ENCODE peak calls at places on chromosomes 12 and 14, in six cellular contexts. One of them, this sample, is unnamed.

GRCh38 chr14:78403278-78403815 is 233.2 kb downstream of the NRXN3 start:
- DNase-seq in SK-N-SH: no peak
- DNase-seq in GM12878: peak
- DNase-seq in GM12892: no peak
- DNase-seq in K562: no peak
- DNase-seq in HepG2: no peak
- DNase-seq in this sample: no peak

GRCh38 chr12:38886064-38886463 is 19.3 kb downstream of the CPNE8 start:
- DNase-seq in SK-N-SH: no peak
- DNase-seq in HepG2: peak
- DNase-seq in GM12878: no peak
- DNase-seq in GM12892: no peak
- DNase-seq in K562: peak
- DNase-seq in this sample: no peak

GRCh38 chr14:64706552-64707193 is 2.4 kb downstream of the PLEKHG3 start:
- DNase-seq in K562: no peak
- DNase-seq in GM12878: no peak
- DNase-seq in SK-N-SH: peak
- DNase-seq in GM12892: no peak
- DNase-seq in HepG2: peak
- DNase-seq in this sample: no peak

GRCh38 chr12:26807292-26807691 is 25.7 kb downstream of the ITPR2 start:
- DNase-seq in GM12892: no peak
- DNase-seq in K562: no peak
- DNase-seq in SK-N-SH: no peak
- DNase-seq in GM12878: no peak
- DNase-seq in HepG2: no peak
- DNase-seq in this sample: no peak

GRCh38 chr12:7915911-7916403 is 20.0 kb downstream of the SLC2A3 start:
- DNase-seq in HepG2: no peak
- DNase-seq in K562: no peak
- DNase-seq in GM12878: no peak
- DNase-seq in SK-N-SH: peak
- DNase-seq in GM12892: no peak
- DNase-seq in this sample: no peak

GRCh38 chr14:56002876-56003625 is 115.2 kb upstream of the PELI2 start:
- DNase-seq in GM12892: no peak
- DNase-seq in HepG2: no peak
- DNase-seq in SK-N-SH: no peak
- DNase-seq in GM12878: peak
- DNase-seq in K562: no peak
- DNase-seq in this sample: no peak

GRCh38 chr12:69278814-69279782 is 39.7 kb downstream of the CPSF6 start:
- DNase-seq in HepG2: no peak
- DNase-seq in K562: no peak
- DNase-seq in SK-N-SH: no peak
- DNase-seq in GM12892: no peak
- DNase-seq in GM12878: no peak
- DNase-seq in this sample: no peak

GRCh38 chr12:113040722-113041168 is 15.8 kb upstream of the DTX1 start:
- DNase-seq in GM12878: no peak
- DNase-seq in K562: no peak
- DNase-seq in GM12892: no peak
- DNase-seq in SK-N-SH: no peak
- DNase-seq in HepG2: peak
- DNase-seq in this sample: no peak

GRCh38 chr12:39426636-39427245 is 16.2 kb downstream of the KIF21A start:
- DNase-seq in HepG2: no peak
- DNase-seq in SK-N-SH: no peak
- DNase-seq in GM12892: no peak
- DNase-seq in GM12878: no peak
- DNase-seq in K562: no peak
- DNase-seq in this sample: no peak

GRCh38 chr14:67018720-67019119 is 170.5 kb upstream of the GARIN2 start:
- DNase-seq in SK-N-SH: no peak
- DNase-seq in K562: no peak
- DNase-seq in HepG2: no peak
- DNase-seq in GM12878: peak
- DNase-seq in GM12892: no peak
- DNase-seq in this sample: no peak

GRCh38 chr12:51792417-51792816 is 56.1 kb downstream of the FIGNL2 start:
- DNase-seq in K562: no peak
- DNase-seq in SK-N-SH: no peak
- DNase-seq in HepG2: no peak
- DNase-seq in GM12892: no peak
- DNase-seq in GM12878: no peak
- DNase-seq in this sample: no peak

GRCh38 chr14:99347561-99347960 is 75.6 kb upstream of the BCL11B start:
- DNase-seq in SK-N-SH: no peak
- DNase-seq in HepG2: no peak
- DNase-seq in GM12892: no peak
- DNase-seq in GM12878: no peak
- DNase-seq in K562: no peak
- DNase-seq in this sample: no peak

GRCh38 chr14:23056956-23057756 is at the start of gene CDH24:
- DNase-seq in K562: peak
- DNase-seq in SK-N-SH: peak
- DNase-seq in HepG2: no peak
- DNase-seq in GM12892: peak
- DNase-seq in GM12878: no peak
- DNase-seq in this sample: peak

GRCh38 chr12:93167841-93168492 is 209.8 kb upstream of the NUDT4 start:
- DNase-seq in GM12878: peak
- DNase-seq in K562: no peak
- DNase-seq in GM12892: no peak
- DNase-seq in SK-N-SH: no peak
- DNase-seq in HepG2: peak
- DNase-seq in this sample: no peak

GRCh38 chr14:102663031-102663430 is 70.6 kb downstream of the RCOR1 start:
- DNase-seq in K562: no peak
- DNase-seq in HepG2: no peak
- DNase-seq in GM12892: no peak
- DNase-seq in SK-N-SH: no peak
- DNase-seq in GM12878: no peak
- DNase-seq in this sample: no peak

GRCh38 chr12:127233016-127233415 is 1034.0 kb upstream of the TMEM132C start:
- DNase-seq in K562: no peak
- DNase-seq in SK-N-SH: no peak
- DNase-seq in GM12878: no peak
- DNase-seq in HepG2: no peak
- DNase-seq in GM12892: no peak
- DNase-seq in this sample: no peak

GRCh38 chr12:100184549-100184948 is 16.1 kb upstream of the ACTR6 start:
- DNase-seq in K562: no peak
- DNase-seq in HepG2: peak
- DNase-seq in GM12892: no peak
- DNase-seq in GM12878: no peak
- DNase-seq in SK-N-SH: no peak
- DNase-seq in this sample: no peak

GRCh38 chr12:4849024-4849594 is 60.6 kb upstream of the KCNA1 start:
- DNase-seq in HepG2: peak
- DNase-seq in GM12878: no peak
- DNase-seq in SK-N-SH: peak
- DNase-seq in K562: peak
- DNase-seq in GM12892: no peak
- DNase-seq in this sample: no peak

GRCh38 chr12:108360487-108360886 is 21.4 kb upstream of the CMKLR1 start:
- DNase-seq in SK-N-SH: no peak
- DNase-seq in HepG2: no peak
- DNase-seq in GM12878: peak
- DNase-seq in GM12892: no peak
- DNase-seq in K562: no peak
- DNase-seq in this sample: peak

GRCh38 chr12:16310934-16311333 is 33.4 kb upstream of the SLC15A5 start:
- DNase-seq in SK-N-SH: no peak
- DNase-seq in GM12892: no peak
- DNase-seq in HepG2: no peak
- DNase-seq in GM12878: no peak
- DNase-seq in K562: no peak
- DNase-seq in this sample: no peak

GRCh38 chr12:132402831-132403416 is 73.5 kb upstream of the GALNT9 start:
- DNase-seq in SK-N-SH: no peak
- DNase-seq in GM12892: no peak
- DNase-seq in GM12878: no peak
- DNase-seq in K562: no peak
- DNase-seq in HepG2: no peak
- DNase-seq in this sample: no peak

GRCh38 chr12:63997198-63997597 is 152.7 kb downstream of the SRGAP1 start:
- DNase-seq in GM12892: no peak
- DNase-seq in HepG2: no peak
- DNase-seq in K562: no peak
- DNase-seq in GM12878: no peak
- DNase-seq in SK-N-SH: no peak
- DNase-seq in this sample: no peak

GRCh38 chr14:106417224-106418049 is 891.1 kb downstream of the TMEM121 start:
- DNase-seq in SK-N-SH: peak
- DNase-seq in HepG2: peak
- DNase-seq in GM12878: peak
- DNase-seq in GM12892: peak
- DNase-seq in K562: peak
- DNase-seq in this sample: peak

GRCh38 chr14:88482524-88482923 is 72.3 kb downstream of the PTPN21 start:
- DNase-seq in K562: no peak
- DNase-seq in GM12878: no peak
- DNase-seq in GM12892: no peak
- DNase-seq in SK-N-SH: no peak
- DNase-seq in HepG2: no peak
- DNase-seq in this sample: no peak

GRCh38 chr12:47276253-47277070 is 196.7 kb upstream of the AMIGO2 start:
- DNase-seq in GM12878: peak
- DNase-seq in SK-N-SH: no peak
- DNase-seq in HepG2: peak
- DNase-seq in GM12892: peak
- DNase-seq in K562: peak
- DNase-seq in this sample: peak

DNA sequence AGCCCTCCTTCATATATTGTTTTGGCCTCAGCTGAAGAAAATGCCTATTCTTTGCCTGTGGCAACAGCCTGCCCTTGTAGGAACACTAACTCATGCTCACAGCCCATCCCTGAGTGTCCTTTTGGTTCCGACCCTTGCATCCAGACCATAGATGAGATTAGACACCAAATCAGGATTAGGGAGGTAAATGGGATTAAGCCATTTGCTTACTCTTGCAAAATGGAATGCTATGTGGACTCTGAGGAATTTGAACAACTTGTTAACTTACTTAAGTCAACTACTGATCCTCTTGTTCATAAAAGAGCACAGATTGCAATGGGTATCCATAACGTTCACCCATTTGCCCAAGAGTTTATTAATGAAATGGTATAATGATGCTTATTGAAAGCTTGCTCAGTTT is 27.3 kb downstream of the TSHR start:
- DNase-seq in K562: no peak
- DNase-seq in HepG2: no peak
- DNase-seq in GM12892: no peak
- DNase-seq in GM12878: no peak
- DNase-seq in SK-N-SH: no peak
- DNase-seq in this sample: no peak
- TF ChIP-seq TAF1 in K562: no peak
- TF ChIP-seq TAF1 in HepG2: no peak
- TF ChIP-seq TAF1 in GM12892: no peak
- TF ChIP-seq TAF1 in GM12878: no peak
- TF ChIP-seq TAF1 in SK-N-SH: no peak
- TF ChIP-seq TAF1 in this sample: no peak

GRCh38 chr14:73717247-73717646 is 3.1 kb upstream of the PNMA1 start:
- DNase-seq in HepG2: no peak
- DNase-seq in K562: no peak
- DNase-seq in GM12892: no peak
- DNase-seq in GM12878: no peak
- DNase-seq in SK-N-SH: peak
- DNase-seq in this sample: no peak

GRCh38 chr14:73719791-73720190 is 5.6 kb upstream of the PNMA1 start:
- DNase-seq in SK-N-SH: peak
- DNase-seq in GM12878: no peak
- DNase-seq in GM12892: no peak
- DNase-seq in HepG2: no peak
- DNase-seq in K562: no peak
- DNase-seq in this sample: no peak

GRCh38 chr14:73718742-73719251 is 4.6 kb upstream of the PNMA1 start:
- DNase-seq in GM12878: no peak
- DNase-seq in K562: no peak
- DNase-seq in GM12892: no peak
- DNase-seq in SK-N-SH: peak
- DNase-seq in HepG2: no peak
- DNase-seq in this sample: no peak

GRCh38 chr14:73719361-73719760 is 5.2 kb upstream of the PNMA1 start:
- DNase-seq in GM12892: no peak
- DNase-seq in K562: no peak
- DNase-seq in GM12878: no peak
- DNase-seq in SK-N-SH: no peak
- DNase-seq in HepG2: no peak
- DNase-seq in this sample: no peak

GRCh38 chr14:73717998-73718741 is 4.0 kb upstream of the PNMA1 start:
- DNase-seq in GM12878: no peak
- DNase-seq in SK-N-SH: peak
- DNase-seq in HepG2: no peak
- DNase-seq in GM12892: no peak
- DNase-seq in K562: no peak
- DNase-seq in this sample: no peak
- TF ChIP-seq POLR2AphosphoS5 in GM12878: no peak
- TF ChIP-seq POLR2AphosphoS5 in SK-N-SH: no peak
- TF ChIP-seq POLR2AphosphoS5 in HepG2: no peak
- TF ChIP-seq POLR2AphosphoS5 in GM12892: no peak
- TF ChIP-seq POLR2AphosphoS5 in K562: no peak
- TF ChIP-seq POLR2AphosphoS5 in this sample: no peak

GRCh38 chr14:54529811-54530210 is 20.1 kb downstream of the CGRRF1 start:
- DNase-seq in GM12878: no peak
- DNase-seq in GM12892: no peak
- DNase-seq in SK-N-SH: no peak
- DNase-seq in K562: no peak
- DNase-seq in HepG2: no peak
- DNase-seq in this sample: no peak
- TF ChIP-seq TAF1 in GM12878: no peak
- TF ChIP-seq TAF1 in GM12892: no peak
- TF ChIP-seq TAF1 in SK-N-SH: no peak
- TF ChIP-seq TAF1 in K562: no peak
- TF ChIP-seq TAF1 in HepG2: no peak
- TF ChIP-seq TAF1 in this sample: no peak

DNA sequence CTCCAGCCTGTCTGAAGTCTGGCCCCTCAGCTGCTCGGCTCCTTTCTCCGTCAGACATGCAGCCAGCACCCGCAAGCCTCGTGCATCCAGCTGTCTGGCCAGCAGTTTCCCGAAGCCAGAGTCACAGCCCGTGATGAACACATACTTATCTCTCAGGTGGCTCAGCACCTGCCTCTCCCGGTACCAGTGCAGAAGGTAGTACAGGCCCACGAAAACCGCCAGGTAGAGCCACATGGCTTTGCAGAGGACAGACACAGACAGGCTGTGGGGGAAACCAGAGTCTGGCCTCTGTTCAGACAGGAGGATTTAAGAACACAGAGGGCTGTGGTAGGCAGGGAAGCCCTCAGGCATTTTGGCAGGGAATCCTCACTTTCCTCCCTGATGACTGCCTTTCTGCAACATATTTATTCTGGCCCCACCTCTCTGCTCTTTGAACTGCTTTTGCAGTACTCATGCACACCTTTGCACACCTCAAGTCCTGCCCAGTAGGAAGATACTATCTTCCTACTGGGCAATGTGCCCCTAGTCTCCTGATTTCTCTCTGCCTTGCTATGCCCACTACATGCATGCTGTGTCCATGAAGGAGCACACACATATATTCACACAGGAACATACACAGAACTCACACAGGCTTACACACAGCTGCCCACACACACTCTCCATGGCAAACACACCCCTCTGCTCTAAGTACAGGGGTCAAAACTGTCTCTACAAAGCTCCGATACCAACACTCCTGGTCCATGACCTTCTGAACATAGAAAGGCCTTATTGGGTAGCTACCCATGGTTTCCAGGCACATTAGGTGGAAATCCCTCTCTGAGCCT is at the start of gene RDH16:
- DNase-seq in GM12878: no peak
- DNase-seq in K562: no peak
- DNase-seq in HepG2: no peak
- DNase-seq in SK-N-SH: no peak
- DNase-seq in GM12892: no peak
- DNase-seq in this sample: no peak
- TF ChIP-seq POLR2AphosphoS5 in GM12878: no peak
- TF ChIP-seq POLR2AphosphoS5 in K562: no peak
- TF ChIP-seq POLR2AphosphoS5 in HepG2: no peak
- TF ChIP-seq POLR2AphosphoS5 in SK-N-SH: no peak
- TF ChIP-seq POLR2AphosphoS5 in GM12892: no peak
- TF ChIP-seq POLR2AphosphoS5 in this sample: no peak

This sample was measured in GM12891.